ENCODE peak calls at places on chromosomes 12 and 14, in ten cellular contexts. One of them, this sample, is unnamed.

GRCh38 chr14:100654025-100654813 is 67.0 kb upstream of the BEGAIN start:
- DNase-seq in A549: no peak
- DNase-seq in lung: no peak
- DNase-seq in K562: peak
- DNase-seq in fibroblast of lung: no peak
- DNase-seq in HCT116: no peak
- DNase-seq in PC-3: no peak
- DNase-seq in upper lobe of left lung: no peak
- DNase-seq in AG09319: no peak
- DNase-seq in AG04449: no peak
- DNase-seq in this sample: no peak

GRCh38 chr12:115609356-115609755 is 668.1 kb downstream of the MED13L start:
- DNase-seq in A549: no peak
- DNase-seq in lung: no peak
- DNase-seq in K562: no peak
- DNase-seq in fibroblast of lung: peak
- DNase-seq in HCT116: no peak
- DNase-seq in PC-3: no peak
- DNase-seq in upper lobe of left lung: no peak
- DNase-seq in AG09319: no peak
- DNase-seq in AG04449: no peak
- DNase-seq in this sample: no peak

GRCh38 chr14:66254066-66254465 is 232.1 kb upstream of the CCDC196 start:
- DNase-seq in A549: no peak
- DNase-seq in lung: no peak
- DNase-seq in K562: no peak
- DNase-seq in fibroblast of lung: no peak
- DNase-seq in HCT116: no peak
- DNase-seq in PC-3: no peak
- DNase-seq in upper lobe of left lung: no peak
- DNase-seq in AG09319: no peak
- DNase-seq in AG04449: no peak
- DNase-seq in this sample: no peak

GRCh38 chr14:52327374-52328226 is 13.5 kb downstream of the PTGER2 start:
- DNase-seq in A549: no peak
- DNase-seq in lung: no peak
- DNase-seq in K562: no peak
- DNase-seq in fibroblast of lung: no peak
- DNase-seq in HCT116: no peak
- DNase-seq in PC-3: peak
- DNase-seq in upper lobe of left lung: no peak
- DNase-seq in AG09319: no peak
- DNase-seq in AG04449: no peak
- DNase-seq in this sample: no peak

GRCh38 chr12:100716949-100717732 is 77.4 kb upstream of the ANO4 start:
- DNase-seq in A549: peak
- DNase-seq in lung: no peak
- DNase-seq in K562: no peak
- DNase-seq in fibroblast of lung: peak
- DNase-seq in HCT116: no peak
- DNase-seq in PC-3: no peak
- DNase-seq in upper lobe of left lung: peak
- DNase-seq in AG09319: no peak
- DNase-seq in AG04449: no peak
- DNase-seq in this sample: no peak

GRCh38 chr12:56590237-56590830 is 39.8 kb downstream of the BAZ2A start:
- DNase-seq in A549: no peak
- DNase-seq in lung: no peak
- DNase-seq in K562: peak
- DNase-seq in fibroblast of lung: no peak
- DNase-seq in HCT116: no peak
- DNase-seq in PC-3: peak
- DNase-seq in upper lobe of left lung: no peak
- DNase-seq in AG09319: no peak
- DNase-seq in AG04449: no peak
- DNase-seq in this sample: no peak

GRCh38 chr14:103593577-103593976 is 30.8 kb downstream of the COA8 start:
- DNase-seq in A549: no peak
- DNase-seq in lung: no peak
- DNase-seq in K562: no peak
- DNase-seq in fibroblast of lung: no peak
- DNase-seq in HCT116: no peak
- DNase-seq in PC-3: no peak
- DNase-seq in upper lobe of left lung: no peak
- DNase-seq in AG09319: no peak
- DNase-seq in AG04449: no peak
- DNase-seq in this sample: no peak

GRCh38 chr14:93691042-93691780 is 97.1 kb downstream of the PRIMA1 start:
- DNase-seq in A549: no peak
- DNase-seq in lung: no peak
- DNase-seq in K562: no peak
- DNase-seq in fibroblast of lung: no peak
- DNase-seq in HCT116: no peak
- DNase-seq in PC-3: no peak
- DNase-seq in upper lobe of left lung: no peak
- DNase-seq in AG09319: no peak
- DNase-seq in AG04449: no peak
- DNase-seq in this sample: no peak

GRCh38 chr12:132761032-132761910 is at the start of gene ANKLE2:
- DNase-seq in A549: peak
- DNase-seq in lung: peak
- DNase-seq in K562: peak
- DNase-seq in fibroblast of lung: peak
- DNase-seq in HCT116: no peak
- DNase-seq in PC-3: peak
- DNase-seq in upper lobe of left lung: peak
- DNase-seq in AG09319: peak
- DNase-seq in AG04449: peak
- DNase-seq in this sample: peak

GRCh38 chr12:9347328-9348127 is 139.3 kb upstream of the PZP start:
- DNase-seq in A549: no peak
- DNase-seq in lung: no peak
- DNase-seq in K562: no peak
- DNase-seq in fibroblast of lung: peak
- DNase-seq in HCT116: peak
- DNase-seq in PC-3: no peak
- DNase-seq in upper lobe of left lung: no peak
- DNase-seq in AG09319: no peak
- DNase-seq in AG04449: no peak
- DNase-seq in this sample: no peak

GRCh38 chr12:15186593-15186992 is 34.6 kb downstream of the RERG start:
- DNase-seq in A549: no peak
- DNase-seq in lung: no peak
- DNase-seq in K562: no peak
- DNase-seq in fibroblast of lung: no peak
- DNase-seq in HCT116: no peak
- DNase-seq in PC-3: no peak
- DNase-seq in upper lobe of left lung: no peak
- DNase-seq in AG09319: no peak
- DNase-seq in AG04449: no peak
- DNase-seq in this sample: no peak

GRCh38 chr12:95970905-95971304 is 25.2 kb downstream of the HAL start:
- DNase-seq in A549: no peak
- DNase-seq in lung: no peak
- DNase-seq in K562: no peak
- DNase-seq in fibroblast of lung: peak
- DNase-seq in HCT116: no peak
- DNase-seq in PC-3: no peak
- DNase-seq in upper lobe of left lung: no peak
- DNase-seq in AG09319: no peak
- DNase-seq in AG04449: no peak
- DNase-seq in this sample: no peak

GRCh38 chr12:39574785-39575497 is 44.7 kb downstream of the ABCD2 start:
- DNase-seq in A549: no peak
- DNase-seq in lung: no peak
- DNase-seq in K562: no peak
- DNase-seq in fibroblast of lung: no peak
- DNase-seq in HCT116: no peak
- DNase-seq in PC-3: no peak
- DNase-seq in upper lobe of left lung: no peak
- DNase-seq in AG09319: no peak
- DNase-seq in AG04449: no peak
- DNase-seq in this sample: no peak

DNA sequence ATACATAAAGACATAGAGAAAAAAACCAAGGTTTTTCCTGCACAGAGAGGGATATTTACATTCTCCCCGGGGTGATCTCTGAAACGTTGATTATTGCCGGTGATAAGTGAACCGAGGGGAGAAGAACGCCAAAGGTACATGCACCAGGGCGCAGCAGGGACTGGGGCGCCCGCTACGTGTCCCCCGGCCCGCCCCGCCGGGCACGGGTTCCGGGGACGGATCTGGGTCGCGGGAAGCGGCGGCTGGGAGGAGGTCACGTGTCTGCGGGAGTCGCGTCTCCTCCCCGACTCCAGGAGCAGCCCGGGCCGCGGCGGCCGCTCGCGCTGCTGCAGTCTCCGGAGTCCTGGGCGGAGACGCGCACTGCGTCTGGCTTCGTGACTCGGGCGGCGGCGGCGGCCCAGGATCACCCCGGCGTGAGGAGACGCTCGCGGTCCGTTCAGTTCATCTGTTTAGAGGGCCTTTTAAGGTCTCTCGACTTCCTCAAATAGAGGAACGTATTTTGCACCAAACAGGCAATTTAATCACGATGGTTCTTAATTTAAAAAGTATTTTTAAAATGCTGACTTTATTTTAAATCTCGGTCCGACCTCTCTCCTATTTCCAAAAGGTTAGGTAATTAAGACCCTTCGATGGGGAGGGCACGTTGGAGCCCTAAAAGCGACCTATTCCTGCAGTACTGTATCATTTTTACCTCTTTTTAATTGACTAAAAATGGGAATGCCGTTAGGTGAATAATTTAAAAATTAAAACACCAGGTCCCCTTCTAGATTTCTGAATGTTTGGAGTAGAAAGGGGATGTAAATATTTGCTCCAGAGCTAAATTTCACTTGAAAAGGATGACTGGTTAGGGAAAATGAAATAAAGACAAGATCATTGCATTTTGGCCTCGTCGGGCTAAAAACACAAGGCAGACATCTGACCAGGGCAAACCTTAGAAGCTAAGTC is 1.8 kb upstream of the BHLHE41 start:
- DNase-seq in A549: peak
- DNase-seq in lung: peak
- DNase-seq in K562: peak
- DNase-seq in fibroblast of lung: peak
- DNase-seq in HCT116: no peak
- DNase-seq in PC-3: peak
- DNase-seq in upper lobe of left lung: peak
- DNase-seq in AG09319: no peak
- DNase-seq in AG04449: no peak
- DNase-seq in this sample: peak
- TF ChIP-seq CTCF in A549: no peak
- TF ChIP-seq CTCF in lung: no peak
- TF ChIP-seq CTCF in K562: no peak
- TF ChIP-seq CTCF in fibroblast of lung: no peak
- TF ChIP-seq CTCF in HCT116: no peak
- TF ChIP-seq CTCF in PC-3: no peak
- TF ChIP-seq CTCF in upper lobe of left lung: no peak
- TF ChIP-seq CTCF in AG09319: no peak
- TF ChIP-seq CTCF in AG04449: no peak
- TF ChIP-seq CTCF in this sample: no peak

DNA sequence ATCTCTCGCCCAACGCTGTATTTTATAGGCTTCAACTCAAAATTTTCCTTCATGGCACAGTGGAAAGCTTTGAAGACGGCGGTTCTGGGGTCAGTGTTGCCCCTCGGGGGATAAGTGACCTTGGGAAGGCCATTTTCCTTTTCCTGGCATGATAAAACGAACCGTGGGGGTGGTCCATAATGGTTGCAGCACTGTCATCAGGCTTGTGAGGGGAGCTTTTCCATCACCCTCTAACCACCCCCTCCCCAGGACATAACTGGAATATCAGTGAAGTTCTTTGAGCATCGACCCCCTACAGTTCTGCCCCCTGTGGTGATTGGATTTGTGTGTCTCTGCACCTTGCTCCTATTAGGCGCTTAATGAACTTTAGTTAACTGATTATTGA is 16.0 kb downstream of the FOS start:
- DNase-seq in A549: peak
- DNase-seq in lung: no peak
- DNase-seq in K562: no peak
- DNase-seq in fibroblast of lung: no peak
- DNase-seq in HCT116: no peak
- DNase-seq in PC-3: no peak
- DNase-seq in upper lobe of left lung: no peak
- DNase-seq in AG09319: no peak
- DNase-seq in AG04449: no peak
- DNase-seq in this sample: no peak
- TF ChIP-seq CTCF in A549: no peak
- TF ChIP-seq CTCF in lung: no peak
- TF ChIP-seq CTCF in K562: no peak
- TF ChIP-seq CTCF in fibroblast of lung: peak
- TF ChIP-seq CTCF in HCT116: no peak
- TF ChIP-seq CTCF in PC-3: peak
- TF ChIP-seq CTCF in upper lobe of left lung: no peak
- TF ChIP-seq CTCF in AG09319: no peak
- TF ChIP-seq CTCF in AG04449: no peak
- TF ChIP-seq CTCF in this sample: no peak

DNA sequence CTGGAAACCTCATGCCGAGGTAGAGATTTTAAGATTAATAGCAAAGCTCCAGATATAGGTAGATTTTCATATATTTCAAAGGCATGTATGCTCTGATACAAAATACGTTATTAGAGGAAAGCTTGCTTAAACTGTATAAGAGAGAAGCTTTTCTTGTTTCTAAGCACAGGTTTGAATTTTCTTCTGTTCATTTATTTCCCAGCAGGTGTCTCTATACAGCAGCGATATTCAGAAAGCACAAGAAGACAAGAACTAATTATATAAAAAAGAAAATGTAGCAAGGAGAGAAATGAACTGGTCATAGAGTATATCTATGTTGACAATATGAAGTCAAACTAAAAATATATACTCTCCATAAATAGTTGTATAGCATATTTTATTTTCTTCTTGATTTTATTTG is 307.4 kb upstream of the NOVA1 start:
- DNase-seq in A549: no peak
- DNase-seq in lung: no peak
- DNase-seq in K562: no peak
- DNase-seq in fibroblast of lung: no peak
- DNase-seq in HCT116: no peak
- DNase-seq in PC-3: peak
- DNase-seq in upper lobe of left lung: no peak
- DNase-seq in AG09319: no peak
- DNase-seq in AG04449: no peak
- DNase-seq in this sample: no peak
- TF ChIP-seq CTCF in A549: peak
- TF ChIP-seq CTCF in lung: no peak
- TF ChIP-seq CTCF in K562: no peak
- TF ChIP-seq CTCF in fibroblast of lung: no peak
- TF ChIP-seq CTCF in HCT116: no peak
- TF ChIP-seq CTCF in PC-3: no peak
- TF ChIP-seq CTCF in upper lobe of left lung: no peak
- TF ChIP-seq CTCF in AG09319: no peak
- TF ChIP-seq CTCF in AG04449: no peak
- TF ChIP-seq CTCF in this sample: no peak

DNA sequence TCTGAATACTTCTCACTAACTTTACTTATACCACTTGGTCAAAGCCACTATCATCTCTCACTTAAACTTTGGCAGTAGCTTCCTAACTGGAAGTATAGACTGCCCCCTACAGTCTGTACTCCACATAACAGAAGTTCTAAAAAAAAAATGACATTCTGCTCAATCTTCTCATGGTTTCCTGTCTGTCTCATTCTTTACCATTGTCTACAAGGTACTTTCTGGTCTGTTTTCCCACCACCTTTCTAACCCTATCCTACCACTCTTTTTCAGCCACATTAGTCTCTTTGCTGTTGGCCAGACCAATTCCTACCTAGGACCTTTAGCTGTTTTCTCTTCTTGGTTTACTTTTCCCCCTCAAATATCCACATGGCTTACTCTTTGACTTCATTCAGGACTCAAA is 14.7 kb downstream of the CPSF6 start:
- DNase-seq in A549: peak
- DNase-seq in lung: no peak
- DNase-seq in K562: peak
- DNase-seq in fibroblast of lung: peak
- DNase-seq in HCT116: peak
- DNase-seq in PC-3: peak
- DNase-seq in upper lobe of left lung: no peak
- DNase-seq in AG09319: no peak
- DNase-seq in AG04449: no peak
- DNase-seq in this sample: no peak
- TF ChIP-seq CTCF in A549: peak
- TF ChIP-seq CTCF in lung: peak
- TF ChIP-seq CTCF in K562: peak
- TF ChIP-seq CTCF in fibroblast of lung: peak
- TF ChIP-seq CTCF in HCT116: peak
- TF ChIP-seq CTCF in PC-3: peak
- TF ChIP-seq CTCF in upper lobe of left lung: peak
- TF ChIP-seq CTCF in AG09319: peak
- TF ChIP-seq CTCF in AG04449: peak
- TF ChIP-seq CTCF in this sample: no peak